ENCODE peak calls at places on chromosomes 1 and 21, in five cellular contexts. W, K, D, T and H are unnamed samples.

GRCh38 chr1:18957136-18957521 is 653 bp upstream of the IFFO2 start:
- DNase-seq in W (no peak), K (no peak), D (no peak), T (no peak), H (no peak)

GRCh38 chr1:203103201-203103600 is 17.4 kb upstream of the MYOG start:
- DNase-seq in W (no peak), K (no peak), D (no peak), T (no peak), H (no peak)

GRCh38 chr21:45893166-45894106 is 88.1 kb upstream of the COL6A1 start:
- DNase-seq in W (no peak), K (no peak), D (no peak), T (no peak), H (no peak)

GRCh38 chr1:17232759-17233661 is 15.9 kb upstream of the PADI3 start:
- DNase-seq in W (no peak), K (peak), D (peak), T (peak), H (no peak)

GRCh38 chr1:38114231-38114630 is 67.6 kb upstream of the POU3F1 start:
- DNase-seq in W (no peak), K (peak), D (no peak), T (no peak), H (no peak)

GRCh38 chr1:172255223-172255560 is 165.3 kb upstream of the C1orf105 start:
- DNase-seq in W (no peak), K (no peak), D (no peak), T (no peak), H (no peak)

GRCh38 chr1:174965006-174965971 is 34.5 kb upstream of the CACYBP start:
- DNase-seq in W (no peak), K (no peak), D (no peak), T (peak), H (no peak)

GRCh38 chr1:117644696-117645311 is 39.0 kb downstream of the TENT5C start:
- DNase-seq in W (no peak), K (no peak), D (no peak), T (no peak), H (no peak)

GRCh38 chr1:17982197-17982596 is 125.4 kb upstream of the IGSF21 start:
- DNase-seq in W (no peak), K (no peak), D (no peak), T (no peak), H (no peak)

GRCh38 chr1:167476061-167476460 is 42.3 kb downstream of the CD247 start:
- DNase-seq in W (no peak), K (no peak), D (no peak), T (no peak), H (no peak)

GRCh38 chr21:38806942-38807284 is 1.2 kb downstream of the ETS2 start:
- DNase-seq in W (no peak), K (peak), D (peak), T (peak), H (no peak)

GRCh38 chr21:26756491-26757159 is 88.6 kb downstream of the ADAMTS1 start:
- DNase-seq in W (peak), K (peak), D (no peak), T (peak), H (no peak)

GRCh38 chr1:170967042-170967910 is 31.9 kb downstream of the MROH9 start:
- DNase-seq in W (peak), K (peak), D (peak), T (peak), H (no peak)

GRCh38 chr1:181089777-181090505 is 1.4 kb downstream of the IER5 start:
- DNase-seq in W (no peak), K (no peak), D (no peak), T (peak), H (no peak)

GRCh38 chr21:44010429-44010828 is 1.7 kb upstream of the TRAPPC10 start:
- DNase-seq in W (no peak), K (no peak), D (no peak), T (peak), H (no peak)

GRCh38 chr1:233367057-233367759 is 39.7 kb downstream of the MAP3K21 start:
- DNase-seq in W (no peak), K (no peak), D (no peak), T (no peak), H (no peak)

GRCh38 chr21:45322960-45323461 is 35.3 kb upstream of the POFUT2 start:
- DNase-seq in W (no peak), K (peak), D (no peak), T (no peak), H (no peak)

GRCh38 chr1:155062702-155063411 is 683 bp upstream of the EFNA4 start:
- DNase-seq in W (no peak), K (peak), D (no peak), T (peak), H (no peak)

GRCh38 chr1:164712131-164713031 is 153.4 kb downstream of the PBX1 start:
- DNase-seq in W (no peak), K (peak), D (no peak), T (no peak), H (no peak)

GRCh38 chr1:2969011-2969869 is 52.0 kb upstream of the ACTRT2 start:
- DNase-seq in W (no peak), K (no peak), D (no peak), T (no peak), H (no peak)

GRCh38 chr1:110393691-110394564 is 3.1 kb upstream of the SLC16A4 start:
- DNase-seq in W (peak), K (peak), D (peak), T (peak), H (no peak)

GRCh38 chr1:67896826-67897225 is 63.6 kb upstream of the GNG12 start:
- DNase-seq in W (no peak), K (no peak), D (no peak), T (no peak), H (no peak)

GRCh38 chr1:150372580-150372979 is 8.6 kb downstream of the RPRD2 start:
- DNase-seq in W (no peak), K (no peak), D (no peak), T (no peak), H (no peak)

GRCh38 chr1:100387644-100388350 is 35.5 kb downstream of the CDC14A start:
- DNase-seq in W (no peak), K (peak), D (no peak), T (peak), H (no peak)

GRCh38 chr1:94949681-94950661 is 23.1 kb upstream of the CNN3 start:
- DNase-seq in W (no peak), K (peak), D (peak), T (no peak), H (no peak)

GRCh38 chr21:28884481-28884880 is 108.2 kb downstream of the LTN1 start:
- DNase-seq in W (no peak), K (peak), D (no peak), T (peak), H (no peak)

GRCh38 chr1:184965889-184966860 is 8.1 kb downstream of the NIBAN1 start:
- DNase-seq in W (no peak), K (peak), D (no peak), T (peak), H (no peak)

GRCh38 chr1:236558069-236558468 is 34.3 kb downstream of the LGALS8 start:
- DNase-seq in W (no peak), K (no peak), D (no peak), T (no peak), H (no peak)

GRCh38 chr1:19735419-19736127 is 64.1 kb downstream of the TMCO4 start:
- DNase-seq in W (peak), K (peak), D (peak), T (peak), H (no peak)

GRCh38 chr1:236066828-236067386 is 2.0 kb upstream of the NID1 start:
- DNase-seq in W (no peak), K (no peak), D (no peak), T (no peak), H (no peak)

GRCh38 chr1:84101204-84101603 is 42.9 kb upstream of the PRKACB start:
- DNase-seq in W (no peak), K (no peak), D (no peak), T (no peak), H (no peak)

GRCh38 chr1:98429851-98430496 is 231.5 kb upstream of the SNX7 start:
- DNase-seq in W (no peak), K (no peak), D (no peak), T (no peak), H (no peak)

GRCh38 chr1:9289090-9289534 is 3.6 kb upstream of the SPSB1 start:
- DNase-seq in W (no peak), K (peak), D (peak), T (peak), H (no peak)

GRCh38 chr1:26288311-26288941 is 8.5 kb downstream of the SH3BGRL3 start:
- DNase-seq in W (no peak), K (no peak), D (no peak), T (no peak), H (no peak)

GRCh38 chr1:59375321-59376220 is 78.7 kb downstream of the FGGY start:
- DNase-seq in W (peak), K (peak), D (peak), T (peak), H (no peak)

GRCh38 chr1:233025156-233025555 is 74.7 kb downstream of the NTPCR start:
- DNase-seq in W (no peak), K (peak), D (no peak), T (peak), H (no peak)

GRCh38 chr1:167748901-167749300 is 27.1 kb downstream of the MPZL1 start:
- DNase-seq in W (no peak), K (no peak), D (no peak), T (no peak), H (no peak)

GRCh38 chr1:212630159-212630900 is 21.8 kb downstream of the ATF3 start:
- DNase-seq in W (no peak), K (peak), D (no peak), T (peak), H (no peak)

GRCh38 chr21:36676039-36676950 is 22.6 kb upstream of the SIM2 start:
- DNase-seq in W (no peak), K (no peak), D (no peak), T (no peak), H (no peak)

GRCh38 chr1:11617314-11617713 is 36.9 kb downstream of the FBXO2 start:
- DNase-seq in W (no peak), K (no peak), D (no peak), T (no peak), H (no peak)